ENCODE peak calls at places on chromosomes 16 and 17, in six cellular contexts. X, L, S, P, T and G are unnamed samples.

GRCh38 chr17:44865921-44866320 is 18.2 kb downstream of the HIGD1B start:
- DNase-seq in X (no peak), L (no peak), S (no peak), P (no peak), T (no peak), G (no peak)

GRCh38 chr17:49851387-49852291 is 3.8 kb upstream of the TAC4 start:
- DNase-seq in X (no peak), L (peak; percentile 92), S (no peak), P (peak; percentile 59), T (peak; percentile 89), G (peak; percentile 66)

GRCh38 chr17:40309938-40310510 is 1.0 kb downstream of the RARA start:
- DNase-seq in X (no peak), L (peak; percentile 44), S (no peak), P (no peak), T (no peak), G (no peak)

GRCh38 chr17:74240637-74241036 is 27.3 kb downstream of the TTYH2 start:
- DNase-seq in X (no peak), L (no peak), S (no peak), P (no peak), T (no peak), G (no peak)

GRCh38 chr16:65044861-65045260 is 77.0 kb downstream of the CDH11 start:
- DNase-seq in X (no peak), L (no peak), S (no peak), P (peak; percentile 92), T (no peak), G (no peak)

GRCh38 chr17:40458851-40459482 is 15.7 kb downstream of the IGFBP4 start:
- DNase-seq in X (no peak), L (no peak), S (no peak), P (no peak), T (no peak), G (no peak)

GRCh38 chr16:46826618-46827017 is 4.4 kb downstream of the C16orf87 start:
- DNase-seq in X (no peak), L (no peak), S (no peak), P (peak; percentile 85), T (no peak), G (no peak)

GRCh38 chr16:13926507-13926906 is 6.6 kb downstream of the ERCC4 start:
- DNase-seq in X (no peak), L (no peak), S (no peak), P (no peak), T (no peak), G (no peak)

GRCh38 chr17:47741793-47742145 is 8.7 kb downstream of the TBX21 start:
- DNase-seq in X (no peak), L (no peak), S (no peak), P (peak; percentile 16), T (no peak), G (no peak)

GRCh38 chr16:70591609-70592008 is 54.8 kb upstream of the IL34 start:
- DNase-seq in X (no peak), L (no peak), S (no peak), P (no peak), T (no peak), G (no peak)

GRCh38 chr16:70592106-70592571 is 54.2 kb upstream of the IL34 start:
- DNase-seq in X (no peak), L (no peak), S (no peak), P (no peak), T (no peak), G (peak; percentile 40)

GRCh38 chr16:70593544-70593943 is 52.8 kb upstream of the IL34 start:
- DNase-seq in X (no peak), L (no peak), S (no peak), P (no peak), T (no peak), G (no peak)

GRCh38 chr16:70597135-70597534 is 49.2 kb upstream of the IL34 start:
- DNase-seq in X (no peak), L (no peak), S (no peak), P (no peak), T (no peak), G (no peak)

GRCh38 chr16:70594569-70594968 is 51.8 kb upstream of the IL34 start:
- DNase-seq in X (no peak), L (no peak), S (peak; percentile 65), P (no peak), T (no peak), G (peak; percentile 67)
- H3K27ac ChIP-seq in X (no peak overlapping the region), L (no peak overlapping the region), S (no peak overlapping the region), P (no peak overlapping the region), T (no peak overlapping the region), G (no peak overlapping the region)

GRCh38 chr16:75309156-75309555 is 57.7 kb upstream of the BCAR1 start:
- DNase-seq in X (no peak), L (no peak), S (no peak), P (no peak), T (peak; percentile 34), G (no peak)

GRCh38 chr16:75306102-75306762 is 54.8 kb upstream of the BCAR1 start:
- DNase-seq in X (peak; percentile 49), L (no peak), S (no peak), P (peak; percentile 47), T (no peak), G (peak; percentile 43)

GRCh38 chr16:75305364-75306101 is 54.1 kb upstream of the BCAR1 start:
- DNase-seq in X (peak; percentile 100), L (peak; percentile 54), S (peak; percentile 100), P (peak; percentile 100), T (no peak), G (peak; percentile 100)

GRCh38 chr16:75308011-75308410 is 56.6 kb upstream of the BCAR1 start:
- DNase-seq in X (no peak), L (no peak), S (no peak), P (no peak), T (no peak), G (no peak)

GRCh38 chr16:75307506-75307905 is 56.1 kb upstream of the BCAR1 start:
- DNase-seq in X (no peak), L (no peak), S (no peak), P (no peak), T (no peak), G (no peak)
- TF ChIP-seq CTCF in X (no peak), L (no peak), S (no peak), P (no peak), T (no peak), G (no peak)

GRCh38 chr16:88387941-88388627 is 5.3 kb downstream of the ZNF469 start:
- DNase-seq in X (no peak), L (no peak), S (peak; percentile 32), P (peak; percentile 51), T (peak; percentile 22), G (peak; percentile 97)
- H4K20me1 ChIP-seq in X (no peaks in the 10 kb centered on the region), L (peaks cover 14% of the 10 kb centered on the region), S (no peaks in the 10 kb centered on the region), P (peaks cover 92% of the 10 kb centered on the region), T (peaks cover 4% of the 10 kb centered on the region), G (no peaks in the 10 kb centered on the region)

DNA sequence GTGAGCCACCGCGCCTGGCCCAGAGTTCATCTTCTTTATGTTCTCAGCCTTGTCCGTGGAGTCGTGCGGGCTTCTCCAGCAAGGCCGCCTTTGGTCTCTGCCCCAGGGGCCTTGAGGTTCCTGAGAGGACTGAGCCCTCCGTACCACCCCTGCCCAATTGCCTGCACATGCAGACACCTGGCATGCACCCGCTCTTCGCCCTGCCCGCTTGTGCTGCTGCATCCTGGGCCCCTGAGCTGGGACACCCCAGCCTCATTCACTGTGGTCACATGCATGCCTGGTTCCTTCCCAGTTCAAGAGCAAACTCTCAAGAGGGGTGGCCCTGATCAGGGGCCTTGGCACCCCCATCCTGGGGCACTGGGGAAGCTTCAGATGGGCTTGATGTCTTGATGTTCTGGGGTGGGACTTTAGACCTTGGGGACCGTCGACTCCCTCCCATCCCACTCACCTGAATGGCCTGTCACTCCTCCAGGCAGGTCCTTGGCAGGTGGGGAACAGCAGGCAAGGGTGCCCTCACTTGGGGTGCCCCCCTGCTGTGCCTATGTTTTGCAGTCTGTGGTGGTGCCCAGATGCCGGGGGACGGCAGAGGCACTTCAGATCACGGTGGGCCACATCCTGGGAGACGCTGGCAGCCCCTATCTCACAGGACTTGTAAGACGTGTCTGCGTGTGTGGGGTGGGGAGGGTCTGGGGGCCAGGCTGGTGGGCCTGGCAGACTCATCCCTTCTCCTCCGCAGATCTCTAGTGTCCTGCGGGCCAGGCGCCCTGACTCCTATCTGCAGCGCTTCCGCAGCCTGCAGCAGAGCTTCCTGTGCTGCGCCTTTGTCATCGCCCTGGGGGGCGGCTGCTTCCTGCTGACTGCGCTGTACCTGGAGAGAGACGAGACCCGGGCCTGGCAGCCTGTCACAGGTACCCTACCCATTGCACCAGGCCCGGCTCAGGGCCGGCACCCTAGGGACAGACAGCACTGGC is 12.7 kb upstream of the SPNS2 start:
- DNase-seq in X (no peak), L (peak; percentile 65), S (no peak), P (no peak), T (no peak), G (peak; percentile 30)
- H3K27ac ChIP-seq in X (no peak overlapping the region), L (no peak overlapping the region), S (no peak overlapping the region), P (no peak overlapping the region), T (no peak overlapping the region), G (no peak overlapping the region)

GRCh38 chr16:55364811-55365210 is 40.8 kb downstream of the IRX6 start:
- DNase-seq in X (no peak), L (no peak), S (no peak), P (no peak), T (peak; percentile 16), G (no peak)
- TF ChIP-seq CTCF in X (no peak), L (no peak), S (no peak), P (no peak), T (no peak), G (no peak)

GRCh38 chr17:67238976-67239375 is 6.0 kb downstream of the HELZ start:
- DNase-seq in X (no peak), L (no peak), S (no peak), P (peak; percentile 48), T (no peak), G (no peak)
- H4K20me1 ChIP-seq in X (no peaks in the 10 kb centered on the region), L (peaks cover 30% of the 10 kb centered on the region), S (no peaks in the 10 kb centered on the region), P (peaks cover 20% of the 10 kb centered on the region), T (peaks cover 31% of the 10 kb centered on the region), G (peaks cover 4% of the 10 kb centered on the region)